ENCODE peak calls at places on chromosome 5, in five cellular contexts. I, R, B, Z and M are unnamed samples.

GRCh38 chr5:135383803-135384495 is 15.1 kb downstream of the MACROH2A1 start:
- DNase-seq in I (no peak), B (no peak), Z (no peak), R (no peak), M (no peak)

GRCh38 chr5:129904102-129904666 is at the start of gene CHSY3:
- DNase-seq in R (peak; percentile 59), I (peak; percentile 6), Z (peak; percentile 78), B (peak; percentile 71), M (no peak)

GRCh38 chr5:91103353-91104061 is 279.6 kb downstream of the ARRDC3 start:
- DNase-seq in Z (no peak), B (no peak), R (no peak), I (no peak), M (no peak)

GRCh38 chr5:107567901-107568671 is 102.7 kb downstream of the EFNA5 start:
- DNase-seq in Z (peak; percentile 26), B (no peak), R (peak; percentile 76), I (no peak), M (no peak)

GRCh38 chr5:71974622-71975021 is 132.7 kb upstream of the MAP1B start:
- DNase-seq in I (no peak), R (no peak), B (no peak), Z (no peak), M (no peak)

GRCh38 chr5:127705120-127705892 is 2.1 kb downstream of the CCDC192 start:
- DNase-seq in B (no peak), I (no peak), Z (no peak), R (peak; percentile 7), M (no peak)

GRCh38 chr5:124801551-124801950 is 55.1 kb upstream of the ZNF608 start:
- DNase-seq in R (no peak), B (no peak), I (no peak), Z (no peak), M (no peak)

GRCh38 chr5:115430374-115430773 is 114.2 kb downstream of the FEM1C start:
- DNase-seq in Z (no peak), I (no peak), B (no peak), R (no peak), M (no peak)

GRCh38 chr5:38077652-38078051 is 180.7 kb upstream of the EGFLAM start:
- DNase-seq in Z (no peak), R (no peak), I (no peak), B (no peak), M (no peak)

GRCh38 chr5:66144799-66145390 is 795 bp downstream of the SREK1 start:
- DNase-seq in R (no peak), B (no peak), Z (no peak), I (no peak), M (no peak)

GRCh38 chr5:110625376-110625999 is 101.0 kb downstream of the TMEM232 start:
- DNase-seq in B (no peak), Z (no peak), I (peak; percentile 35), R (peak; percentile 21), M (no peak)

GRCh38 chr5:150209020-150209635 is 19.3 kb downstream of the SLC6A7 start:
- DNase-seq in Z (peak; percentile 51), I (no peak), B (no peak), R (no peak), M (peak; percentile 15)